ENCODE peak calls at places on chromosome X, in nine cellular contexts. One of them, this sample, is unnamed.

GRCh38 chrX:136336623-136337022 is 35.9 kb downstream of the ADGRG4 start:
- DNase-seq in stimulated activated CD4-positive, alpha-beta T cell treated with anti-CD3 and anti-CD28 coated beads, TNF-alpha, amount 100 ng/mL, for 4 hours: no peak
- DNase-seq in Calu3: no peak
- DNase-seq in cardiac fibroblast: peak; percentile 10
- DNase-seq in fibroblast of lung: no peak
- DNase-seq in fibroblast of mammary gland: peak; percentile 2
- DNase-seq in stimulated activated CD8-positive, alpha-beta memory T cell treated with anti-CD3 and anti-CD28 coated beads, Interleukin-2, amount 100 ng/mL, for 48 hours: no peak
- DNase-seq in activated B cell treated with CpG ODN at 0.5 μM for 24 hours: no peak
- DNase-seq in anterior cingulate cortex: no peak
- DNase-seq in this sample: no peak

GRCh38 chrX:1027133-1027532 is 185.3 kb downstream of the CRLF2 start:
- DNase-seq in fibroblast of mammary gland: no peak
- DNase-seq in stimulated activated CD4-positive, alpha-beta T cell treated with anti-CD3 and anti-CD28 coated beads, TNF-alpha, amount 100 ng/mL, for 4 hours: no peak
- DNase-seq in anterior cingulate cortex: no peak
- DNase-seq in activated B cell treated with CpG ODN at 0.5 μM for 24 hours: no peak
- DNase-seq in fibroblast of lung: no peak
- DNase-seq in cardiac fibroblast: no peak
- DNase-seq in stimulated activated CD8-positive, alpha-beta memory T cell treated with anti-CD3 and anti-CD28 coated beads, Interleukin-2, amount 100 ng/mL, for 48 hours: no peak
- DNase-seq in Calu3: no peak
- DNase-seq in this sample: no peak

GRCh38 chrX:20061869-20062254 is 54.8 kb downstream of the MAP7D2 start:
- DNase-seq in cardiac fibroblast: peak; percentile 64
- DNase-seq in stimulated activated CD8-positive, alpha-beta memory T cell treated with anti-CD3 and anti-CD28 coated beads, Interleukin-2, amount 100 ng/mL, for 48 hours: no peak
- DNase-seq in fibroblast of lung: peak; percentile 51
- DNase-seq in fibroblast of mammary gland: peak; percentile 48
- DNase-seq in anterior cingulate cortex: no peak
- DNase-seq in activated B cell treated with CpG ODN at 0.5 μM for 24 hours: no peak
- DNase-seq in Calu3: no peak
- DNase-seq in stimulated activated CD4-positive, alpha-beta T cell treated with anti-CD3 and anti-CD28 coated beads, TNF-alpha, amount 100 ng/mL, for 4 hours: no peak
- DNase-seq in this sample: no peak

GRCh38 chrX:3191186-3191585 is 149.9 kb downstream of the ARSF start:
- DNase-seq in Calu3: no peak
- DNase-seq in fibroblast of lung: no peak
- DNase-seq in activated B cell treated with CpG ODN at 0.5 μM for 24 hours: no peak
- DNase-seq in stimulated activated CD4-positive, alpha-beta T cell treated with anti-CD3 and anti-CD28 coated beads, TNF-alpha, amount 100 ng/mL, for 4 hours: no peak
- DNase-seq in anterior cingulate cortex: no peak
- DNase-seq in fibroblast of mammary gland: peak; percentile 32
- DNase-seq in cardiac fibroblast: no peak
- DNase-seq in stimulated activated CD8-positive, alpha-beta memory T cell treated with anti-CD3 and anti-CD28 coated beads, Interleukin-2, amount 100 ng/mL, for 48 hours: no peak
- DNase-seq in this sample: no peak

GRCh38 chrX:119391279-119391678 is 7.9 kb upstream of the SLC25A43 start:
- DNase-seq in Calu3: peak; percentile 47
- DNase-seq in anterior cingulate cortex: no peak
- DNase-seq in cardiac fibroblast: peak; percentile 57
- DNase-seq in fibroblast of lung: peak; percentile 40
- DNase-seq in fibroblast of mammary gland: peak; percentile 59
- DNase-seq in stimulated activated CD8-positive, alpha-beta memory T cell treated with anti-CD3 and anti-CD28 coated beads, Interleukin-2, amount 100 ng/mL, for 48 hours: no peak
- DNase-seq in activated B cell treated with CpG ODN at 0.5 μM for 24 hours: no peak
- DNase-seq in stimulated activated CD4-positive, alpha-beta T cell treated with anti-CD3 and anti-CD28 coated beads, TNF-alpha, amount 100 ng/mL, for 4 hours: no peak
- DNase-seq in this sample: no peak

GRCh38 chrX:38987135-38987780 is 186.0 kb downstream of the MID1IP1 start:
- DNase-seq in cardiac fibroblast: no peak
- DNase-seq in fibroblast of lung: peak; percentile 61
- DNase-seq in Calu3: peak; percentile 9
- DNase-seq in anterior cingulate cortex: no peak
- DNase-seq in stimulated activated CD4-positive, alpha-beta T cell treated with anti-CD3 and anti-CD28 coated beads, TNF-alpha, amount 100 ng/mL, for 4 hours: no peak
- DNase-seq in activated B cell treated with CpG ODN at 0.5 μM for 24 hours: no peak
- DNase-seq in fibroblast of mammary gland: peak; percentile 12
- DNase-seq in stimulated activated CD8-positive, alpha-beta memory T cell treated with anti-CD3 and anti-CD28 coated beads, Interleukin-2, amount 100 ng/mL, for 48 hours: no peak
- DNase-seq in this sample: no peak

GRCh38 chrX:150547511-150548115 is 20.8 kb upstream of the MTM1 start:
- DNase-seq in stimulated activated CD4-positive, alpha-beta T cell treated with anti-CD3 and anti-CD28 coated beads, TNF-alpha, amount 100 ng/mL, for 4 hours: no peak
- DNase-seq in Calu3: peak; percentile 48
- DNase-seq in fibroblast of lung: peak; percentile 45
- DNase-seq in cardiac fibroblast: peak; percentile 34
- DNase-seq in stimulated activated CD8-positive, alpha-beta memory T cell treated with anti-CD3 and anti-CD28 coated beads, Interleukin-2, amount 100 ng/mL, for 48 hours: no peak
- DNase-seq in fibroblast of mammary gland: peak; percentile 43
- DNase-seq in activated B cell treated with CpG ODN at 0.5 μM for 24 hours: peak; percentile 32
- DNase-seq in anterior cingulate cortex: peak; percentile 84
- DNase-seq in this sample: no peak

GRCh38 chrX:44482575-44482974 is 60.1 kb downstream of the FUNDC1 start:
- DNase-seq in anterior cingulate cortex: no peak
- DNase-seq in stimulated activated CD8-positive, alpha-beta memory T cell treated with anti-CD3 and anti-CD28 coated beads, Interleukin-2, amount 100 ng/mL, for 48 hours: no peak
- DNase-seq in fibroblast of mammary gland: no peak
- DNase-seq in fibroblast of lung: no peak
- DNase-seq in Calu3: no peak
- DNase-seq in activated B cell treated with CpG ODN at 0.5 μM for 24 hours: no peak
- DNase-seq in stimulated activated CD4-positive, alpha-beta T cell treated with anti-CD3 and anti-CD28 coated beads, TNF-alpha, amount 100 ng/mL, for 4 hours: no peak
- DNase-seq in cardiac fibroblast: no peak
- DNase-seq in this sample: no peak

GRCh38 chrX:51608071-51608470 is 10.6 kb downstream of the CENPVL3 start:
- DNase-seq in cardiac fibroblast: peak; percentile 2
- DNase-seq in stimulated activated CD4-positive, alpha-beta T cell treated with anti-CD3 and anti-CD28 coated beads, TNF-alpha, amount 100 ng/mL, for 4 hours: no peak
- DNase-seq in stimulated activated CD8-positive, alpha-beta memory T cell treated with anti-CD3 and anti-CD28 coated beads, Interleukin-2, amount 100 ng/mL, for 48 hours: no peak
- DNase-seq in activated B cell treated with CpG ODN at 0.5 μM for 24 hours: no peak
- DNase-seq in Calu3: no peak
- DNase-seq in anterior cingulate cortex: no peak
- DNase-seq in fibroblast of mammary gland: peak; percentile 84
- DNase-seq in fibroblast of lung: no peak
- DNase-seq in this sample: no peak

GRCh38 chrX:152600853-152601635 is 36.7 kb upstream of the GABRQ start:
- DNase-seq in stimulated activated CD4-positive, alpha-beta T cell treated with anti-CD3 and anti-CD28 coated beads, TNF-alpha, amount 100 ng/mL, for 4 hours: no peak
- DNase-seq in anterior cingulate cortex: peak; percentile 71
- DNase-seq in activated B cell treated with CpG ODN at 0.5 μM for 24 hours: no peak
- DNase-seq in cardiac fibroblast: no peak
- DNase-seq in fibroblast of lung: no peak
- DNase-seq in Calu3: no peak
- DNase-seq in fibroblast of mammary gland: no peak
- DNase-seq in stimulated activated CD8-positive, alpha-beta memory T cell treated with anti-CD3 and anti-CD28 coated beads, Interleukin-2, amount 100 ng/mL, for 48 hours: no peak
- DNase-seq in this sample: peak; percentile 36

GRCh38 chrX:71489540-71489939 is 43.4 kb upstream of the OGT start:
- DNase-seq in fibroblast of mammary gland: peak; percentile 34
- DNase-seq in anterior cingulate cortex: no peak
- DNase-seq in activated B cell treated with CpG ODN at 0.5 μM for 24 hours: no peak
- DNase-seq in stimulated activated CD4-positive, alpha-beta T cell treated with anti-CD3 and anti-CD28 coated beads, TNF-alpha, amount 100 ng/mL, for 4 hours: no peak
- DNase-seq in cardiac fibroblast: no peak
- DNase-seq in Calu3: no peak
- DNase-seq in stimulated activated CD8-positive, alpha-beta memory T cell treated with anti-CD3 and anti-CD28 coated beads, Interleukin-2, amount 100 ng/mL, for 48 hours: no peak
- DNase-seq in fibroblast of lung: no peak
- DNase-seq in this sample: no peak

GRCh38 chrX:119376312-119376711 is 22.8 kb upstream of the SLC25A43 start:
- DNase-seq in stimulated activated CD4-positive, alpha-beta T cell treated with anti-CD3 and anti-CD28 coated beads, TNF-alpha, amount 100 ng/mL, for 4 hours: no peak
- DNase-seq in Calu3: no peak
- DNase-seq in anterior cingulate cortex: no peak
- DNase-seq in fibroblast of mammary gland: no peak
- DNase-seq in activated B cell treated with CpG ODN at 0.5 μM for 24 hours: no peak
- DNase-seq in cardiac fibroblast: no peak
- DNase-seq in fibroblast of lung: no peak
- DNase-seq in stimulated activated CD8-positive, alpha-beta memory T cell treated with anti-CD3 and anti-CD28 coated beads, Interleukin-2, amount 100 ng/mL, for 48 hours: no peak
- DNase-seq in this sample: no peak

GRCh38 chrX:22399793-22400192 is 127.1 kb downstream of the CBLL2 start:
- DNase-seq in Calu3: peak; percentile 16
- DNase-seq in fibroblast of mammary gland: peak; percentile 84
- DNase-seq in activated B cell treated with CpG ODN at 0.5 μM for 24 hours: no peak
- DNase-seq in stimulated activated CD8-positive, alpha-beta memory T cell treated with anti-CD3 and anti-CD28 coated beads, Interleukin-2, amount 100 ng/mL, for 48 hours: no peak
- DNase-seq in anterior cingulate cortex: no peak
- DNase-seq in cardiac fibroblast: peak; percentile 80
- DNase-seq in fibroblast of lung: peak; percentile 38
- DNase-seq in stimulated activated CD4-positive, alpha-beta T cell treated with anti-CD3 and anti-CD28 coated beads, TNF-alpha, amount 100 ng/mL, for 4 hours: no peak
- DNase-seq in this sample: no peak

GRCh38 chrX:131279617-131280016 is 9.5 kb downstream of the IGSF1 start:
- DNase-seq in stimulated activated CD4-positive, alpha-beta T cell treated with anti-CD3 and anti-CD28 coated beads, TNF-alpha, amount 100 ng/mL, for 4 hours: no peak
- DNase-seq in activated B cell treated with CpG ODN at 0.5 μM for 24 hours: no peak
- DNase-seq in cardiac fibroblast: no peak
- DNase-seq in stimulated activated CD8-positive, alpha-beta memory T cell treated with anti-CD3 and anti-CD28 coated beads, Interleukin-2, amount 100 ng/mL, for 48 hours: no peak
- DNase-seq in fibroblast of lung: no peak
- DNase-seq in anterior cingulate cortex: no peak
- DNase-seq in fibroblast of mammary gland: no peak
- DNase-seq in Calu3: no peak
- DNase-seq in this sample: no peak

GRCh38 chrX:69616520-69617203 is 749 bp downstream of the EDA start:
- DNase-seq in anterior cingulate cortex: no peak
- DNase-seq in fibroblast of lung: no peak
- DNase-seq in cardiac fibroblast: no peak
- DNase-seq in stimulated activated CD4-positive, alpha-beta T cell treated with anti-CD3 and anti-CD28 coated beads, TNF-alpha, amount 100 ng/mL, for 4 hours: no peak
- DNase-seq in stimulated activated CD8-positive, alpha-beta memory T cell treated with anti-CD3 and anti-CD28 coated beads, Interleukin-2, amount 100 ng/mL, for 48 hours: no peak
- DNase-seq in fibroblast of mammary gland: no peak
- DNase-seq in activated B cell treated with CpG ODN at 0.5 μM for 24 hours: peak; percentile 10
- DNase-seq in Calu3: peak; percentile 30
- DNase-seq in this sample: no peak

GRCh38 chrX:153944140-153944799 is at the start of gene RENBP:
- DNase-seq in stimulated activated CD4-positive, alpha-beta T cell treated with anti-CD3 and anti-CD28 coated beads, TNF-alpha, amount 100 ng/mL, for 4 hours: no peak
- DNase-seq in fibroblast of lung: no peak
- DNase-seq in Calu3: no peak
- DNase-seq in anterior cingulate cortex: peak; percentile 22
- DNase-seq in fibroblast of mammary gland: no peak
- DNase-seq in activated B cell treated with CpG ODN at 0.5 μM for 24 hours: no peak
- DNase-seq in cardiac fibroblast: no peak
- DNase-seq in stimulated activated CD8-positive, alpha-beta memory T cell treated with anti-CD3 and anti-CD28 coated beads, Interleukin-2, amount 100 ng/mL, for 48 hours: no peak
- DNase-seq in this sample: peak; percentile 20

GRCh38 chrX:133786382-133786781 is 199.0 kb downstream of the GPC3 start:
- DNase-seq in fibroblast of lung: no peak
- DNase-seq in activated B cell treated with CpG ODN at 0.5 μM for 24 hours: no peak
- DNase-seq in fibroblast of mammary gland: no peak
- DNase-seq in stimulated activated CD8-positive, alpha-beta memory T cell treated with anti-CD3 and anti-CD28 coated beads, Interleukin-2, amount 100 ng/mL, for 48 hours: no peak
- DNase-seq in Calu3: no peak
- DNase-seq in anterior cingulate cortex: no peak
- DNase-seq in stimulated activated CD4-positive, alpha-beta T cell treated with anti-CD3 and anti-CD28 coated beads, TNF-alpha, amount 100 ng/mL, for 4 hours: no peak
- DNase-seq in cardiac fibroblast: no peak
- DNase-seq in this sample: no peak

GRCh38 chrX:119589810-119590209 is 15.4 kb downstream of the UBE2A start:
- DNase-seq in Calu3: no peak
- DNase-seq in cardiac fibroblast: no peak
- DNase-seq in activated B cell treated with CpG ODN at 0.5 μM for 24 hours: no peak
- DNase-seq in fibroblast of mammary gland: no peak
- DNase-seq in stimulated activated CD4-positive, alpha-beta T cell treated with anti-CD3 and anti-CD28 coated beads, TNF-alpha, amount 100 ng/mL, for 4 hours: no peak
- DNase-seq in stimulated activated CD8-positive, alpha-beta memory T cell treated with anti-CD3 and anti-CD28 coated beads, Interleukin-2, amount 100 ng/mL, for 48 hours: no peak
- DNase-seq in fibroblast of lung: no peak
- DNase-seq in anterior cingulate cortex: no peak
- DNase-seq in this sample: no peak

GRCh38 chrX:23381099-23381498 is 46.5 kb downstream of the PTCHD1 start:
- DNase-seq in Calu3: no peak
- DNase-seq in fibroblast of mammary gland: no peak
- DNase-seq in cardiac fibroblast: no peak
- DNase-seq in stimulated activated CD4-positive, alpha-beta T cell treated with anti-CD3 and anti-CD28 coated beads, TNF-alpha, amount 100 ng/mL, for 4 hours: no peak
- DNase-seq in stimulated activated CD8-positive, alpha-beta memory T cell treated with anti-CD3 and anti-CD28 coated beads, Interleukin-2, amount 100 ng/mL, for 48 hours: no peak
- DNase-seq in activated B cell treated with CpG ODN at 0.5 μM for 24 hours: no peak
- DNase-seq in anterior cingulate cortex: no peak
- DNase-seq in fibroblast of lung: no peak
- DNase-seq in this sample: no peak

GRCh38 chrX:68083510-68083909 is 349.8 kb downstream of the OPHN1 start:
- DNase-seq in cardiac fibroblast: peak; percentile 5
- DNase-seq in Calu3: no peak
- DNase-seq in fibroblast of mammary gland: peak; percentile 34
- DNase-seq in stimulated activated CD4-positive, alpha-beta T cell treated with anti-CD3 and anti-CD28 coated beads, TNF-alpha, amount 100 ng/mL, for 4 hours: no peak
- DNase-seq in activated B cell treated with CpG ODN at 0.5 μM for 24 hours: no peak
- DNase-seq in fibroblast of lung: peak; percentile 14
- DNase-seq in anterior cingulate cortex: no peak
- DNase-seq in stimulated activated CD8-positive, alpha-beta memory T cell treated with anti-CD3 and anti-CD28 coated beads, Interleukin-2, amount 100 ng/mL, for 48 hours: no peak
- DNase-seq in this sample: no peak

GRCh38 chrX:8049827-8050226 is 121.2 kb downstream of the VCX2 start:
- DNase-seq in Calu3: no peak
- DNase-seq in activated B cell treated with CpG ODN at 0.5 μM for 24 hours: no peak
- DNase-seq in stimulated activated CD8-positive, alpha-beta memory T cell treated with anti-CD3 and anti-CD28 coated beads, Interleukin-2, amount 100 ng/mL, for 48 hours: no peak
- DNase-seq in fibroblast of mammary gland: no peak
- DNase-seq in anterior cingulate cortex: no peak
- DNase-seq in cardiac fibroblast: no peak
- DNase-seq in stimulated activated CD4-positive, alpha-beta T cell treated with anti-CD3 and anti-CD28 coated beads, TNF-alpha, amount 100 ng/mL, for 4 hours: no peak
- DNase-seq in fibroblast of lung: peak; percentile 48
- DNase-seq in this sample: no peak

GRCh38 chrX:3663576-3664290 is 49.7 kb downstream of the PRKX start:
- DNase-seq in Calu3: no peak
- DNase-seq in cardiac fibroblast: no peak
- DNase-seq in fibroblast of lung: no peak
- DNase-seq in stimulated activated CD4-positive, alpha-beta T cell treated with anti-CD3 and anti-CD28 coated beads, TNF-alpha, amount 100 ng/mL, for 4 hours: no peak
- DNase-seq in fibroblast of mammary gland: no peak
- DNase-seq in anterior cingulate cortex: no peak
- DNase-seq in stimulated activated CD8-positive, alpha-beta memory T cell treated with anti-CD3 and anti-CD28 coated beads, Interleukin-2, amount 100 ng/mL, for 48 hours: no peak
- DNase-seq in activated B cell treated with CpG ODN at 0.5 μM for 24 hours: no peak
- DNase-seq in this sample: no peak

GRCh38 chrX:10395179-10395578 is 225.2 kb downstream of the MID1 start:
- DNase-seq in cardiac fibroblast: no peak
- DNase-seq in fibroblast of lung: no peak
- DNase-seq in stimulated activated CD4-positive, alpha-beta T cell treated with anti-CD3 and anti-CD28 coated beads, TNF-alpha, amount 100 ng/mL, for 4 hours: no peak
- DNase-seq in anterior cingulate cortex: no peak
- DNase-seq in activated B cell treated with CpG ODN at 0.5 μM for 24 hours: no peak
- DNase-seq in stimulated activated CD8-positive, alpha-beta memory T cell treated with anti-CD3 and anti-CD28 coated beads, Interleukin-2, amount 100 ng/mL, for 48 hours: no peak
- DNase-seq in Calu3: no peak
- DNase-seq in fibroblast of mammary gland: peak; percentile 12
- DNase-seq in this sample: no peak

GRCh38 chrX:19225906-19226305 is 103.6 kb upstream of the ADGRG2 start:
- DNase-seq in stimulated activated CD4-positive, alpha-beta T cell treated with anti-CD3 and anti-CD28 coated beads, TNF-alpha, amount 100 ng/mL, for 4 hours: no peak
- DNase-seq in stimulated activated CD8-positive, alpha-beta memory T cell treated with anti-CD3 and anti-CD28 coated beads, Interleukin-2, amount 100 ng/mL, for 48 hours: no peak
- DNase-seq in activated B cell treated with CpG ODN at 0.5 μM for 24 hours: no peak
- DNase-seq in Calu3: no peak
- DNase-seq in fibroblast of lung: peak; percentile 26
- DNase-seq in cardiac fibroblast: peak; percentile 24
- DNase-seq in fibroblast of mammary gland: peak; percentile 18
- DNase-seq in anterior cingulate cortex: no peak
- DNase-seq in this sample: no peak

GRCh38 chrX:118383120-118383519 is 37.2 kb downstream of the WDR44 start:
- DNase-seq in Calu3: no peak
- DNase-seq in fibroblast of lung: no peak
- DNase-seq in activated B cell treated with CpG ODN at 0.5 μM for 24 hours: no peak
- DNase-seq in anterior cingulate cortex: no peak
- DNase-seq in cardiac fibroblast: no peak
- DNase-seq in stimulated activated CD8-positive, alpha-beta memory T cell treated with anti-CD3 and anti-CD28 coated beads, Interleukin-2, amount 100 ng/mL, for 48 hours: no peak
- DNase-seq in fibroblast of mammary gland: peak; percentile 11
- DNase-seq in stimulated activated CD4-positive, alpha-beta T cell treated with anti-CD3 and anti-CD28 coated beads, TNF-alpha, amount 100 ng/mL, for 4 hours: no peak
- DNase-seq in this sample: no peak

GRCh38 chrX:46317158-46317557 is 228.1 kb downstream of the ZNF674 start:
- DNase-seq in activated B cell treated with CpG ODN at 0.5 μM for 24 hours: no peak
- DNase-seq in cardiac fibroblast: no peak
- DNase-seq in fibroblast of mammary gland: no peak
- DNase-seq in Calu3: no peak
- DNase-seq in fibroblast of lung: no peak
- DNase-seq in stimulated activated CD8-positive, alpha-beta memory T cell treated with anti-CD3 and anti-CD28 coated beads, Interleukin-2, amount 100 ng/mL, for 48 hours: no peak
- DNase-seq in anterior cingulate cortex: no peak
- DNase-seq in stimulated activated CD4-positive, alpha-beta T cell treated with anti-CD3 and anti-CD28 coated beads, TNF-alpha, amount 100 ng/mL, for 4 hours: no peak
- DNase-seq in this sample: no peak

GRCh38 chrX:54359408-54359807 is 1.6 kb upstream of the WNK3 start:
- DNase-seq in stimulated activated CD4-positive, alpha-beta T cell treated with anti-CD3 and anti-CD28 coated beads, TNF-alpha, amount 100 ng/mL, for 4 hours: no peak
- DNase-seq in activated B cell treated with CpG ODN at 0.5 μM for 24 hours: no peak
- DNase-seq in fibroblast of mammary gland: no peak
- DNase-seq in cardiac fibroblast: no peak
- DNase-seq in anterior cingulate cortex: no peak
- DNase-seq in fibroblast of lung: no peak
- DNase-seq in stimulated activated CD8-positive, alpha-beta memory T cell treated with anti-CD3 and anti-CD28 coated beads, Interleukin-2, amount 100 ng/mL, for 48 hours: no peak
- DNase-seq in Calu3: no peak
- DNase-seq in this sample: no peak

GRCh38 chrX:41116948-41117347 is 31.7 kb downstream of the USP9X start:
- DNase-seq in stimulated activated CD4-positive, alpha-beta T cell treated with anti-CD3 and anti-CD28 coated beads, TNF-alpha, amount 100 ng/mL, for 4 hours: no peak
- DNase-seq in fibroblast of mammary gland: no peak
- DNase-seq in activated B cell treated with CpG ODN at 0.5 μM for 24 hours: no peak
- DNase-seq in cardiac fibroblast: no peak
- DNase-seq in anterior cingulate cortex: no peak
- DNase-seq in Calu3: no peak
- DNase-seq in stimulated activated CD8-positive, alpha-beta memory T cell treated with anti-CD3 and anti-CD28 coated beads, Interleukin-2, amount 100 ng/mL, for 48 hours: no peak
- DNase-seq in fibroblast of lung: no peak
- DNase-seq in this sample: no peak

GRCh38 chrX:123422875-123423274 is 238.8 kb downstream of the GRIA3 start:
- DNase-seq in fibroblast of mammary gland: peak; percentile 59
- DNase-seq in activated B cell treated with CpG ODN at 0.5 μM for 24 hours: no peak
- DNase-seq in fibroblast of lung: peak; percentile 44
- DNase-seq in stimulated activated CD8-positive, alpha-beta memory T cell treated with anti-CD3 and anti-CD28 coated beads, Interleukin-2, amount 100 ng/mL, for 48 hours: no peak
- DNase-seq in cardiac fibroblast: peak; percentile 52
- DNase-seq in anterior cingulate cortex: no peak
- DNase-seq in Calu3: peak; percentile 12
- DNase-seq in stimulated activated CD4-positive, alpha-beta T cell treated with anti-CD3 and anti-CD28 coated beads, TNF-alpha, amount 100 ng/mL, for 4 hours: no peak
- DNase-seq in this sample: no peak

GRCh38 chrX:106302304-106302703 is 134.2 kb downstream of the PWWP3B start:
- DNase-seq in fibroblast of mammary gland: peak; percentile 38
- DNase-seq in activated B cell treated with CpG ODN at 0.5 μM for 24 hours: no peak
- DNase-seq in Calu3: peak; percentile 46
- DNase-seq in stimulated activated CD8-positive, alpha-beta memory T cell treated with anti-CD3 and anti-CD28 coated beads, Interleukin-2, amount 100 ng/mL, for 48 hours: no peak
- DNase-seq in anterior cingulate cortex: no peak
- DNase-seq in cardiac fibroblast: peak; percentile 31
- DNase-seq in stimulated activated CD4-positive, alpha-beta T cell treated with anti-CD3 and anti-CD28 coated beads, TNF-alpha, amount 100 ng/mL, for 4 hours: no peak
- DNase-seq in fibroblast of lung: no peak
- DNase-seq in this sample: no peak

GRCh38 chrX:106874075-106874474 is 29.1 kb downstream of the RIPPLY1 start:
- DNase-seq in stimulated activated CD4-positive, alpha-beta T cell treated with anti-CD3 and anti-CD28 coated beads, TNF-alpha, amount 100 ng/mL, for 4 hours: no peak
- DNase-seq in Calu3: peak; percentile 9
- DNase-seq in fibroblast of mammary gland: peak; percentile 51
- DNase-seq in activated B cell treated with CpG ODN at 0.5 μM for 24 hours: no peak
- DNase-seq in cardiac fibroblast: peak; percentile 44
- DNase-seq in fibroblast of lung: peak; percentile 44
- DNase-seq in stimulated activated CD8-positive, alpha-beta memory T cell treated with anti-CD3 and anti-CD28 coated beads, Interleukin-2, amount 100 ng/mL, for 48 hours: no peak
- DNase-seq in anterior cingulate cortex: no peak
- DNase-seq in this sample: no peak

This sample was measured in NCI-H187.